ENCODE peak calls at places on chromosomes 12 and 14, in seven cellular contexts. H, F, W, O, M, I and P are unnamed samples. For H3K9me3, the result is how much of the 10 kb centered on the place peaks cover.

GRCh38 chr12:55983229-55983849 is 9.5 kb downstream of the RAB5B start:
- DNase-seq in W (no peak), H (no peak), I (no peak), M (no peak), O (no peak), F (no peak), P (no peak)

GRCh38 chr12:2940564-2940963 is 18.6 kb upstream of the TEAD4 start:
- DNase-seq in I (no peak), H (no peak), F (no peak), M (peak), W (no peak), O (no peak), P (no peak)

GRCh38 chr14:35353409-35354172 is 51.0 kb downstream of the NFKBIA start:
- DNase-seq in O (no peak), I (no peak), W (no peak), M (no peak), H (no peak), F (no peak), P (no peak)

GRCh38 chr12:19971396-19971802 is 396.9 kb upstream of the PDE3A start:
- DNase-seq in I (no peak), O (peak), H (no peak), F (no peak), W (peak), M (peak), P (no peak)

GRCh38 chr14:64705406-64706118 is 1.3 kb downstream of the PLEKHG3 start:
- DNase-seq in W (peak), H (no peak), I (no peak), M (peak), O (peak), F (no peak), P (no peak)

GRCh38 chr12:124543591-124544310 is 23.7 kb downstream of the NCOR2 start:
- DNase-seq in I (no peak), F (no peak), W (no peak), O (peak), H (no peak), M (no peak), P (peak)

GRCh38 chr14:86363047-86363446 is 833.1 kb downstream of the FLRT2 start:
- DNase-seq in F (no peak), H (no peak), I (no peak), M (no peak), O (no peak), W (no peak), P (no peak)

GRCh38 chr12:21502164-21502496 is 541 bp downstream of the GOLT1B start:
- DNase-seq in F (peak), O (peak), I (no peak), H (no peak), M (no peak), W (no peak), P (peak)

GRCh38 chr14:68951051-68951797 is 27.9 kb downstream of the ACTN1 start:
- DNase-seq in F (no peak), H (no peak), W (peak), I (no peak), M (no peak), O (peak), P (peak)

GRCh38 chr14:94101748-94102147 is 8.8 kb upstream of the IFI27 start:
- DNase-seq in F (no peak), M (no peak), O (no peak), I (no peak), W (no peak), H (no peak), P (no peak)

GRCh38 chr14:71339650-71340415 is 432.6 kb downstream of the PCNX1 start:
- DNase-seq in O (no peak), W (no peak), F (no peak), H (no peak), I (no peak), M (no peak), P (peak)
- H3K9me3 ChIP-seq in O (under half), W (under half), F (under half), H (under half), I (under half), M (under half), P (under half)

DNA sequence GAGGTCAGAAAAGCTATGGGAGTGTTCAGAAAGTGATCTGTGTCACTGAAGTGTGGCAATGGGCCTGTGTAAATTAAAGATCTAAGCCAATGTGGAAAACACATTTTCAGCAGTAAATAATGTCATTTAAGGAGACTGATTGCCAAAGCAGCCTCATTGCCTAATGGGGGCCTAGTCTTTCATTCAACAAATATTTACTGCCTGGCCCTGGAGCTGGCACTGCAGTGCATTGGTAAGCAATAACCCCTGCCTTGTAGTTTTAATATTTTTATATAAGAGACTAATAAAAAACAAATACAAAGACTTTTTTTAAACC is 326.6 kb downstream of the BTG1 start:
- DNase-seq in M (no peak), F (no peak), I (no peak), H (no peak), O (no peak), W (peak), P (no peak)
- H3K9me3 ChIP-seq in M (under half), F (under half), I (under half), H (under half), O (under half), W (under half), P (under half)

GRCh38 chr14:24735984-24736630 is 102.1 kb upstream of the GZMB start:
- DNase-seq in H (no peak), F (no peak), W (no peak), I (no peak), M (no peak), O (no peak), P (no peak)

DNA sequence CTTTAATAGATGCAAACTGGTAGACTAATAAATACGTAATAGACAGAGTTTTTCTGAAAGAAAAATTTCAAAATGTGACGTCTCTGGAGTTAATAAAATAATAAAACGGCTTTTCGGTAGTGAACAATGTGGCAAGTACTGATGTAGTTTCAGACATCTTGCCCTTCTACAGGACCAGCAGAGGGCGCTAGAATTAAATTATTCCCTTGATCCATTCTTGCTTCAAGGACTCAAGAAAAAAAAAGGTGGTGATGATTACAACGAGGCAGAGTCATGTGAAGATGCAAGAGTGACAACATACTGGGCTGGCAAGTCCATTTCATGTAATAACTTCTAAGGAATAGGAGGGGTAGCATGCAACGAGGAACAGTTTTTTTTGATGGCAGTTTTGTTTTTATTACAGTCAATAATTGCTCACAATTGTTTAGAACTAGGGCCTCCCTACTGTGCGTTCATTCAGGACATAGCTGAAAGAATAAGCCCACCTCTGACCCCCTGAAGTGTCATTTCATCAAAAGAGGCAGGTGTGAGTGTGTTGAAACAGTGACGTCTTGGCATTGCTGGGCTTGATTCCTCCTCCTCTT is 101.0 kb upstream of the GZMB start:
- DNase-seq in W (peak), M (peak), F (no peak), I (no peak), H (no peak), O (peak), P (peak)
- H3K9me3 ChIP-seq in W (under half), M (under half), F (under half), I (under half), H (under half), O (under half), P (under half)

GRCh38 chr14:54852215-54852614 is 50.4 kb downstream of the GCH1 start:
- DNase-seq in W (no peak), M (no peak), H (no peak), I (no peak), F (no peak), O (no peak), P (no peak)

GRCh38 chr14:54856152-54856551 is 46.5 kb downstream of the GCH1 start:
- DNase-seq in M (no peak), O (no peak), I (no peak), F (no peak), W (no peak), H (no peak), P (no peak)

GRCh38 chr14:54848910-54849309 is 53.7 kb downstream of the GCH1 start:
- DNase-seq in F (no peak), H (no peak), W (no peak), O (no peak), M (no peak), I (no peak), P (no peak)

GRCh38 chr14:54857830-54858269 is 44.8 kb downstream of the GCH1 start:
- DNase-seq in I (no peak), M (no peak), H (no peak), W (no peak), O (no peak), F (no peak), P (no peak)

DNA sequence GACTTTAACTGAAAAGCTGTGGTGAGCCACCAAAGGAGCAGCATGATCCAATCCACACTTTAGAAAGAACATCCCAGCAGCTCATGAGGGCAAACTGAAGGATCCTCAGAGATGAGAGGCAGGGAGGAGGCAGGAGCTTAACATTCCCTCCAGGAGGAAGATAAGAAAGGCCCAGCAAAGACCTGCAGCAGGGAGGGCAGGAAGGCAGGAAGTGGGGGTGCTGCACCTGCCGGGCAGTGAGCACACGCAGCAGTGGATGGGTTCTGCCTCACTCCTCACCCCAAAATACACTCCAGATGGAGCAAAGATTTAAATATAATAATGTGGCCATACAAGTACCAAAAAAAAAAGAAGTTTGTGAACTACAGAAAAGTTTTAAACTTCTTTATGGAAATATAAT is 48.4 kb downstream of the GCH1 start:
- DNase-seq in I (no peak), F (no peak), O (no peak), W (no peak), M (peak), H (no peak), P (no peak)
- H3K9me3 ChIP-seq in I (under half), F (under half), O (under half), W (under half), M (under half), H (under half), P (under half)

DNA sequence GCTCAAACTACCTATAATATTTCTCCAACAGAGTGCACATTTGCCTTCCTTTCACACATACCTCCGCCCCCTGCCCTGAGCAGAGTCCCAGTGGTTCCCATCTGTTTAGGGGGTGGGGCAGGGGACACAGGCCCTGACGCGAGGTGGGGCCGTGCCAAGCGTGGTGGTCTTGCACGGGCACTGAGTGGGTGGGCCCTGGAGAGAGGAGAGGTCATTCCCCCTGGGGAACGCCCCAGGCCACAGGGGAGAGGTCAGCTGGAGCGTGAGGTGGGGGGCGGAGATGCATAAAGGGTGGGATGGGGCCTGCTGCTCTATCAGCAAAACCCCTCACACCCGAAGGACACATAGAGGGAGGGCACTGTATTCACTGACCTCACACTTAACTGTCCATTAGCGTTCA is 441.9 kb downstream of the TMEM121 start:
- DNase-seq in H (no peak), F (no peak), O (no peak), I (no peak), M (no peak), W (no peak), P (no peak)
- H3K9me3 ChIP-seq in H (under half), F (under half), O (under half), I (under half), M (under half), W (under half), P (under half)